ENCODE peak calls at places on chromosomes 4 and X, in five cellular contexts. I is IMR-90, N is GM12878, Q is K562, R is H1. S is an unnamed sample.

GRCh38 chr4:182925298-182925738 is 8.1 kb upstream of the DCTD start:
- DNase-seq in I (peak), N (peak), Q (peak), R (peak), S (peak)

GRCh38 chr4:55291227-55291629 is 54.8 kb upstream of the SRD5A3 start:
- DNase-seq in I (no peak), N (no peak), Q (no peak), R (no peak), S (no peak)

GRCh38 chr4:6918345-6918744 is 8.7 kb downstream of the TBC1D14 start:
- DNase-seq in I (no peak), N (no peak), Q (no peak), R (no peak), S (no peak)

GRCh38 chr4:17072483-17072882 is 174.0 kb upstream of the LDB2 start:
- DNase-seq in I (peak), N (no peak), Q (no peak), R (no peak), S (no peak)

GRCh38 chrX:110248582-110248981 is 69.3 kb downstream of the AMMECR1 start:
- DNase-seq in I (no peak), N (no peak), Q (no peak), R (no peak), S (no peak)

GRCh38 chr4:33060873-33061542 is 2340.8 kb downstream of the PCDH7 start:
- DNase-seq in I (peak), N (no peak), Q (no peak), R (peak), S (peak)

GRCh38 chr4:48017108-48017527 is 546 bp downstream of the NIPAL1 start:
- DNase-seq in I (peak), N (no peak), Q (peak), R (no peak), S (no peak)

GRCh38 chr4:53055716-53056413 is 193.7 kb downstream of the RASL11B start:
- DNase-seq in I (no peak), N (no peak), Q (no peak), R (no peak), S (peak)

GRCh38 chrX:34859191-34859590 is 83.4 kb upstream of the FAM47B start:
- DNase-seq in I (no peak), N (no peak), Q (no peak), R (no peak), S (no peak)

GRCh38 chr4:172978848-172979247 is 189.8 kb upstream of the GALNT7 start:
- DNase-seq in I (no peak), N (no peak), Q (no peak), R (no peak), S (no peak)

GRCh38 chr4:184215709-184216328 is 1.9 kb downstream of the ENPP6 start:
- DNase-seq in I (no peak), N (no peak), Q (no peak), R (no peak), S (no peak)

GRCh38 chrX:53284684-53285447 is 3.5 kb upstream of the IQSEC2 start:
- DNase-seq in I (peak), N (peak), Q (peak), R (peak), S (peak)

GRCh38 chrX:135707880-135708279 is 5.6 kb upstream of the CT45A1 start:
- DNase-seq in I (no peak), N (no peak), Q (peak), R (peak), S (peak)

GRCh38 chr4:38078590-38079381 is 118.6 kb downstream of the PTTG2 start:
- DNase-seq in I (peak), N (no peak), Q (no peak), R (no peak), S (peak)

GRCh38 chr4:9936128-9936644 is 85.1 kb downstream of the SLC2A9 start:
- DNase-seq in I (no peak), N (no peak), Q (no peak), R (no peak), S (no peak)

GRCh38 chrX:16488959-16489358 is 161.0 kb upstream of the S100G start:
- DNase-seq in I (peak), N (no peak), Q (no peak), R (no peak), S (no peak)

GRCh38 chr4:65943076-65943475 is 272.8 kb upstream of the EPHA5 start:
- DNase-seq in I (no peak), N (no peak), Q (no peak), R (peak), S (peak)

GRCh38 chrX:104136241-104137019 is 20.4 kb downstream of the SLC25A53 start:
- DNase-seq in I (peak), N (peak), Q (peak), R (no peak), S (peak)

GRCh38 chr4:164058775-164059174 is 564.3 kb downstream of the TMA16 start:
- DNase-seq in I (no peak), N (no peak), Q (no peak), R (no peak), S (no peak)

GRCh38 chrX:27598312-27598711 is 8.2 kb downstream of the DCAF8L2 start:
- DNase-seq in I (no peak), N (no peak), Q (no peak), R (no peak), S (peak)

GRCh38 chr4:8662776-8663175 is 70.2 kb downstream of the CPZ start:
- DNase-seq in I (no peak), N (no peak), Q (no peak), R (no peak), S (no peak)

GRCh38 chrX:113287761-113288160 is 447.1 kb upstream of the AMOT start:
- DNase-seq in I (no peak), N (no peak), Q (no peak), R (no peak), S (no peak)

GRCh38 chr4:11471613-11472012 is 42.9 kb upstream of the HS3ST1 start:
- DNase-seq in I (no peak), N (peak), Q (no peak), R (no peak), S (no peak)

GRCh38 chrX:37423864-37424569 is 74.9 kb downstream of the PRRG1 start:
- DNase-seq in I (peak), N (no peak), Q (no peak), R (no peak), S (no peak)

GRCh38 chr4:176656108-176656507 is 136.6 kb downstream of the VEGFC start:
- DNase-seq in I (no peak), N (no peak), Q (no peak), R (no peak), S (no peak)

GRCh38 chrX:106999002-106999975 is 723 bp downstream of the MORC4 start:
- DNase-seq in I (peak), N (no peak), Q (no peak), R (no peak), S (peak)

DNA sequence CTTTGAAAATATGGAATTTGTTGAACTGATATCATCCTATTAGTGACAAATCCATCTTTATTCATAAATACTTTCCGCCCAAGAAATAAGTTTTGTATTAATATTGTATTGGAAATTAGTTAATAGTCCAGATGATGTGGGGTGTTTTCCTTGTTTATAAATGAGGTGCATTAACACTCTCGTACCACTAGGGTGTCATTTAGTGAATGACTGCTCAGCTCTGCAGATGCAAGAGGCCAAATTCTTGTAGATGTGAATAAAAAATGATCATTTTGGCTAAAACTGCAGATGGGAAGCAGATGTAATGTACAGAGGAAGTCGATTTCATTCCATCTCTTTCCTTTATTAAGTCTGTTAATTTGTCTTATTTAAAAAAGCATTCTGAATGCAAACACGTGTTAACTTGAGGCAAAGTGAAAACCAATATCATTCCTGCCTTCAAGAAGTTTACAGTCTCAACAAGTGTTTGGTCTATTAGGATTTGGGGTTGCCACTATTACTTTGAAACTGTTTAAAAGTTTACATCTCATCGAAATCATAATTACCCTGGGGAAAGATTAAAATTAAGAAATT is 108.1 kb downstream of the DHX15 start:
- DNase-seq in I (peak), N (no peak), Q (peak), R (no peak), S (no peak)
- TF ChIP-seq USF2 in I (no peak), N (no peak), Q (no peak), R (no peak), S (no peak)

DNA sequence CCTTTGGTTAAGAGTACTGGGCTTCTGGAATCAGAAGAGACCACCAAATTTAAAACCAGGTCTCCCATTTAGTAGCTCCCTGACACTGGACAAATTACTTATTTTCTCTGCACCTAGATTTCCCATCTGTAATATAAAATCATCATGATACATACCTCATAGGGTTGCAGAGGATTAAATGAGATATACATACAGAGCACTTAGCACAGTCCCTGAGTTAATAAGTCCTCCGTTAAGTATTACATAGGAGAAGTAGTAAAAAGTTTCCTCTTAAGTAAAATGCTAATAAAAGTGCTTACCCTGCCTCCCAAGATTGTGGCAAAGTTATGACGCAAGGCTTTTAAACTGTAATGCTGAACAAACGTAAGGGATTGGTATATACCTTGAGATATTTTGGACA is 539 bp upstream of the CHIC1 start:
- DNase-seq in I (no peak), N (peak), Q (no peak), R (no peak), S (no peak)
- H3K9ac ChIP-seq in I (peak), N (peak), Q (peak), R (no peak), S (no peak)

GRCh38 chr4:181728567-181728966 is 514.6 kb upstream of the TENM3 start:
- DNase-seq in I (peak), N (no peak), Q (no peak), R (no peak), S (no peak)
- TF ChIP-seq CEBPB in I (no peak), N (no peak), Q (no peak), R (no peak), S (no peak)

GRCh38 chr4:150581611-150582010 is 340 bp upstream of the MAB21L2 start:
- DNase-seq in I (peak), N (no peak), Q (no peak), R (no peak), S (no peak)
- TF ChIP-seq USF2 in I (no peak), N (no peak), Q (no peak), R (no peak), S (no peak)

GRCh38 chr4:41913509-41913908 is 21.7 kb upstream of the TMEM33 start:
- DNase-seq in I (no peak), N (no peak), Q (no peak), R (no peak), S (no peak)

DNA sequence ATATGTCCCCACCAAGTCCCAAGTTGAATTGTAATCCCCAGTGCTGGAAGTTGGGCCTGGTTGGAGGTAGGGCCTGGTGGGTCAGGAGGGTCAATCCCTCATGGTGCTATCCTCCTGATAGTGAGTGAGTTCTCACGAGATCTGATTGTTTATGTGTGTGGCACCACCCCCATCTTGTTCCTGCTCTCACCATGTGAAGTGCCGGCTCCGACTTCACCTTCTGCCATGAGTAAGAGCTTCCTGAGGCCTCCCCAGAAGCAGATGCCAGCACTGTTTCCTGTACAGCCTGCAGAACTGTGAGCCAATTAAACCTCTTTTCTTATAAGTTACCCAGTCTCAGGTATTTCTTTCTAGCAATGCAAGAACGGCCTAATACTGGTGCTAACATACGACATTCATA is 22.7 kb upstream of the TMEM33 start:
- DNase-seq in I (no peak), N (no peak), Q (no peak), R (no peak), S (no peak)
- H3K9ac ChIP-seq in I (no peak), N (no peak), Q (no peak), R (no peak), S (no peak)

GRCh38 chr4:26049447-26049846 is 135.4 kb downstream of the SMIM20 start:
- DNase-seq in I (no peak), N (no peak), Q (no peak), R (no peak), S (no peak)

GRCh38 chr4:26050212-26050643 is 136.2 kb downstream of the SMIM20 start:
- DNase-seq in I (no peak), N (no peak), Q (no peak), R (no peak), S (no peak)

GRCh38 chr4:26050671-26051070 is 136.7 kb downstream of the SMIM20 start:
- DNase-seq in I (no peak), N (no peak), Q (no peak), R (no peak), S (no peak)

GRCh38 chr4:26052663-26053534 is 138.9 kb downstream of the SMIM20 start:
- DNase-seq in I (no peak), N (no peak), Q (no peak), R (no peak), S (no peak)

DNA sequence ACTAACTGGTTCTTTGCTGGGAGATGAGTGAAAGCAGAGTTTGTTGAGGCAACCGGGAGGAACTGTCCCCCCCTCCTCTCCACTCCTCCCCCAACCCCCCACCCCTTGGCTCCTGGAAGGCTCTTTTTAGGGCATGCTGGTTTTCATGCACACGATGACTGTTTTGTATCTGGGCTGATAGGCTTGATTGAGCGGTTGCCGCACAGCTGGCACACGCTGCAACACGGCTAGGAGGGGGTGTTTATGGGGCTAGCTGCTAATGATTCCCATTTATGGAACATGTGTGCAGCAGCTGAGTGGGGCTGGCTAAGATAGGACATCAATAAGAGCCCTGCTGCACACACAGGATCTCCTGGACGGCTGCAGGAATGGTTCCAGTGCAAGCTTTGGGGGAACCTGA is 137.3 kb downstream of the SMIM20 start:
- DNase-seq in I (no peak), N (no peak), Q (no peak), R (no peak), S (no peak)
- TF ChIP-seq CEBPB in I (no peak), N (no peak), Q (no peak), R (no peak), S (no peak)

GRCh38 chrX:57902633-57903032 is 7.6 kb downstream of the ZXDA start:
- DNase-seq in I (no peak), N (no peak), Q (no peak), R (no peak), S (no peak)

GRCh38 chrX:57899064-57899463 is 11.2 kb downstream of the ZXDA start:
- DNase-seq in I (no peak), N (no peak), Q (no peak), R (no peak), S (no peak)

GRCh38 chrX:57905141-57905540 is 5.1 kb downstream of the ZXDA start:
- DNase-seq in I (peak), N (no peak), Q (no peak), R (no peak), S (no peak)

GRCh38 chrX:57904481-57904880 is 5.8 kb downstream of the ZXDA start:
- DNase-seq in I (no peak), N (no peak), Q (no peak), R (no peak), S (no peak)

GRCh38 chrX:57900961-57901360 is 9.3 kb downstream of the ZXDA start:
- DNase-seq in I (peak), N (no peak), Q (no peak), R (no peak), S (no peak)
- TF ChIP-seq USF2 in I (no peak), N (no peak), Q (no peak), R (no peak), S (no peak)

GRCh38 chrX:56031409-56031808 is 200.7 kb upstream of the KLF8 start:
- DNase-seq in I (no peak), N (no peak), Q (no peak), R (no peak), S (no peak)

GRCh38 chrX:56026816-56027215 is 205.3 kb upstream of the KLF8 start:
- DNase-seq in I (no peak), N (no peak), Q (no peak), R (no peak), S (no peak)

GRCh38 chrX:56029691-56030090 is 202.5 kb upstream of the KLF8 start:
- DNase-seq in I (no peak), N (no peak), Q (no peak), R (no peak), S (no peak)

GRCh38 chrX:56025872-56026571 is 206.1 kb upstream of the KLF8 start:
- DNase-seq in I (no peak), N (no peak), Q (no peak), R (no peak), S (no peak)

GRCh38 chrX:56029188-56029587 is 203.0 kb upstream of the KLF8 start:
- DNase-seq in I (no peak), N (no peak), Q (no peak), R (no peak), S (no peak)
- H3K9ac ChIP-seq in I (no peak), N (no peak), Q (no peak), R (no peak), S (no peak)

DNA sequence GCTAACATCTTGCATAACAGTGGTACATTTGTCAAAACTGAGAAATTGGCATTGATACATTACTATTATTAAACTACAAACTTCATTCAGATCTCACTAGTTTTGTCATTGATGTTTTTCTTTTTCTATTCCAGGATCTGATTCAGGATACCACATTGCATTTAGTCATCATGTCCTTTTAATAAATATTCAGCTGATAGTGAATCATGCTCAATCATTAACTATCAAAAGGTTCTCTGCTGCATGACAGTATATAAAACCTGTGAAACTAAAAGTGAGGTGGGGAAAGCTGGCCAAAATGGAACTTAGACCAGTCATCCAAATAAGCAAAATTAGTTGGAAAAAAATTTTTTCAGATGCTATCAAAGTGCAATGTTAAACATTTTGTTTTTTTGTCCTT is 28.1 kb upstream of the HS6ST2 start:
- DNase-seq in I (no peak), N (no peak), Q (no peak), R (no peak), S (no peak)
- TF ChIP-seq CEBPB in I (no peak), N (no peak), Q (no peak), R (no peak), S (no peak)

DNA sequence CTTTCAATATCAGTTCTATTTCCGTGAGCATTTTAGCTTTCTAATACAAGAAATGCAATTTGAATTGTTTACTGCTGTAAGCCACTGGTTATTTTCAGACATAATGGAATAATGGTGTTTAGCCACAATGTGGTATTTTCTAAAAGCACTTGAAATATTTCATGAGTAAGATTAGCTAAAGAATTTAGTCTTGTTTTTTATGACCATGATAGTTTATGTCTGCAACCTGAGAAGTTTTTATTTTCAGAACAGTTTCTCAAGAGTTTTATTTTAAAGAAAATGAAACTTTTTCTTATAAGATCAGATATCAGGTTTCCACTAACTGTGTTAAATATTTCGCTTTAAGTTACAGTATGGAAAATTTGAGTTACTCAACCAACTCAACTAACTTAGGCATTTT is 60.2 kb downstream of the SLIT2 start:
- DNase-seq in I (peak), N (no peak), Q (no peak), R (no peak), S (no peak)
- TF ChIP-seq USF2 in I (no peak), N (no peak), Q (no peak), R (no peak), S (no peak)